ENCODE peak calls at places on chromosomes 5 and 9, in seven cellular contexts. One of them, this sample, is unnamed.

GRCh38 chr9:127927457-127928231 is 2.9 kb downstream of the PIP5KL1 start:
- DNase-seq in CD4-positive, CD25-positive, alpha-beta regulatory T cell: peak; percentile 79
- DNase-seq in bronchial epithelial cell: peak; percentile 64
- DNase-seq in CD4-positive, alpha-beta memory T cell: peak; percentile 60
- DNase-seq in aorta: no peak
- DNase-seq in lung: peak; percentile 74
- DNase-seq in left ventricle myocardium inferior: no peak
- DNase-seq in this sample: peak; percentile 68

GRCh38 chr5:7884491-7885273 is 15.7 kb downstream of the MTRR start:
- DNase-seq in CD4-positive, CD25-positive, alpha-beta regulatory T cell: no peak
- DNase-seq in lung: no peak
- DNase-seq in CD4-positive, alpha-beta memory T cell: no peak
- DNase-seq in bronchial epithelial cell: no peak
- DNase-seq in left ventricle myocardium inferior: no peak
- DNase-seq in aorta: no peak
- DNase-seq in this sample: no peak

GRCh38 chr5:35186749-35187148 is 43.5 kb downstream of the PRLR start:
- DNase-seq in aorta: no peak
- DNase-seq in lung: no peak
- DNase-seq in CD4-positive, CD25-positive, alpha-beta regulatory T cell: no peak
- DNase-seq in CD4-positive, alpha-beta memory T cell: no peak
- DNase-seq in bronchial epithelial cell: no peak
- DNase-seq in left ventricle myocardium inferior: no peak
- DNase-seq in this sample: no peak

GRCh38 chr5:143057580-143057999 is 287.4 kb downstream of the ARHGAP26 start:
- DNase-seq in CD4-positive, alpha-beta memory T cell: no peak
- DNase-seq in left ventricle myocardium inferior: no peak
- DNase-seq in aorta: no peak
- DNase-seq in CD4-positive, CD25-positive, alpha-beta regulatory T cell: no peak
- DNase-seq in lung: no peak
- DNase-seq in bronchial epithelial cell: no peak
- DNase-seq in this sample: no peak

GRCh38 chr9:5799314-5799713 is 33.6 kb downstream of the ERMP1 start:
- DNase-seq in CD4-positive, CD25-positive, alpha-beta regulatory T cell: no peak
- DNase-seq in left ventricle myocardium inferior: no peak
- DNase-seq in lung: no peak
- DNase-seq in aorta: no peak
- DNase-seq in bronchial epithelial cell: peak; percentile 53
- DNase-seq in CD4-positive, alpha-beta memory T cell: peak; percentile 3
- DNase-seq in this sample: peak; percentile 34

GRCh38 chr5:124751031-124751430 is 4.6 kb upstream of the ZNF608 start:
- DNase-seq in bronchial epithelial cell: no peak
- DNase-seq in CD4-positive, CD25-positive, alpha-beta regulatory T cell: no peak
- DNase-seq in lung: no peak
- DNase-seq in CD4-positive, alpha-beta memory T cell: no peak
- DNase-seq in aorta: no peak
- DNase-seq in left ventricle myocardium inferior: no peak
- DNase-seq in this sample: no peak

GRCh38 chr9:110104201-110104845 is 103.6 kb downstream of the C9orf152 start:
- DNase-seq in bronchial epithelial cell: no peak
- DNase-seq in aorta: no peak
- DNase-seq in left ventricle myocardium inferior: no peak
- DNase-seq in CD4-positive, CD25-positive, alpha-beta regulatory T cell: no peak
- DNase-seq in CD4-positive, alpha-beta memory T cell: no peak
- DNase-seq in lung: no peak
- DNase-seq in this sample: no peak

GRCh38 chr5:82833277-82833676 is 243.9 kb downstream of the TMEM167A start:
- DNase-seq in left ventricle myocardium inferior: no peak
- DNase-seq in bronchial epithelial cell: no peak
- DNase-seq in CD4-positive, alpha-beta memory T cell: no peak
- DNase-seq in aorta: no peak
- DNase-seq in lung: no peak
- DNase-seq in CD4-positive, CD25-positive, alpha-beta regulatory T cell: no peak
- DNase-seq in this sample: no peak

GRCh38 chr5:172559004-172559932 is 81.8 kb upstream of the NEURL1B start:
- DNase-seq in CD4-positive, alpha-beta memory T cell: no peak
- DNase-seq in bronchial epithelial cell: peak; percentile 86
- DNase-seq in left ventricle myocardium inferior: peak; percentile 71
- DNase-seq in aorta: peak; percentile 74
- DNase-seq in CD4-positive, CD25-positive, alpha-beta regulatory T cell: no peak
- DNase-seq in lung: no peak
- DNase-seq in this sample: no peak

GRCh38 chr9:36637491-36638270 is 65.0 kb downstream of the MELK start:
- DNase-seq in CD4-positive, CD25-positive, alpha-beta regulatory T cell: no peak
- DNase-seq in left ventricle myocardium inferior: no peak
- DNase-seq in lung: no peak
- DNase-seq in aorta: no peak
- DNase-seq in CD4-positive, alpha-beta memory T cell: no peak
- DNase-seq in bronchial epithelial cell: no peak
- DNase-seq in this sample: no peak

GRCh38 chr9:92947268-92948031 is at the start of gene FGD3:
- DNase-seq in aorta: peak; percentile 78
- DNase-seq in CD4-positive, CD25-positive, alpha-beta regulatory T cell: peak; percentile 38
- DNase-seq in left ventricle myocardium inferior: no peak
- DNase-seq in CD4-positive, alpha-beta memory T cell: peak; percentile 45
- DNase-seq in bronchial epithelial cell: no peak
- DNase-seq in lung: no peak
- DNase-seq in this sample: peak; percentile 50

GRCh38 chr5:174145821-174146220 is 100.3 kb downstream of the NSG2 start:
- DNase-seq in CD4-positive, alpha-beta memory T cell: no peak
- DNase-seq in CD4-positive, CD25-positive, alpha-beta regulatory T cell: no peak
- DNase-seq in left ventricle myocardium inferior: no peak
- DNase-seq in bronchial epithelial cell: no peak
- DNase-seq in lung: no peak
- DNase-seq in aorta: no peak
- DNase-seq in this sample: no peak

GRCh38 chr5:35938518-35939227 is at the start of gene CAPSL:
- DNase-seq in left ventricle myocardium inferior: no peak
- DNase-seq in bronchial epithelial cell: peak; percentile 39
- DNase-seq in lung: peak; percentile 74
- DNase-seq in CD4-positive, CD25-positive, alpha-beta regulatory T cell: no peak
- DNase-seq in CD4-positive, alpha-beta memory T cell: no peak
- DNase-seq in aorta: no peak
- DNase-seq in this sample: no peak

GRCh38 chr9:126456396-126456795 is 129.8 kb downstream of the MVB12B start:
- DNase-seq in bronchial epithelial cell: no peak
- DNase-seq in aorta: no peak
- DNase-seq in CD4-positive, CD25-positive, alpha-beta regulatory T cell: no peak
- DNase-seq in left ventricle myocardium inferior: no peak
- DNase-seq in CD4-positive, alpha-beta memory T cell: no peak
- DNase-seq in lung: no peak
- DNase-seq in this sample: no peak

GRCh38 chr5:126354857-126355731 is 68.1 kb upstream of the GRAMD2B start:
- DNase-seq in CD4-positive, alpha-beta memory T cell: no peak
- DNase-seq in bronchial epithelial cell: no peak
- DNase-seq in aorta: no peak
- DNase-seq in lung: no peak
- DNase-seq in left ventricle myocardium inferior: no peak
- DNase-seq in CD4-positive, CD25-positive, alpha-beta regulatory T cell: no peak
- DNase-seq in this sample: no peak

GRCh38 chr5:137137013-137137632 is 362.0 kb downstream of the SPOCK1 start:
- DNase-seq in CD4-positive, CD25-positive, alpha-beta regulatory T cell: no peak
- DNase-seq in bronchial epithelial cell: no peak
- DNase-seq in left ventricle myocardium inferior: no peak
- DNase-seq in lung: no peak
- DNase-seq in CD4-positive, alpha-beta memory T cell: no peak
- DNase-seq in aorta: no peak
- DNase-seq in this sample: no peak

GRCh38 chr9:117305454-117305853 is 109.4 kb downstream of the ASTN2 start:
- DNase-seq in aorta: no peak
- DNase-seq in left ventricle myocardium inferior: no peak
- DNase-seq in CD4-positive, CD25-positive, alpha-beta regulatory T cell: no peak
- DNase-seq in bronchial epithelial cell: no peak
- DNase-seq in CD4-positive, alpha-beta memory T cell: no peak
- DNase-seq in lung: no peak
- DNase-seq in this sample: no peak

GRCh38 chr9:129247285-129248153 is 69.5 kb upstream of the IER5L start:
- DNase-seq in CD4-positive, alpha-beta memory T cell: no peak
- DNase-seq in aorta: peak; percentile 60
- DNase-seq in lung: no peak
- DNase-seq in bronchial epithelial cell: no peak
- DNase-seq in CD4-positive, CD25-positive, alpha-beta regulatory T cell: no peak
- DNase-seq in left ventricle myocardium inferior: peak; percentile 8
- DNase-seq in this sample: no peak

GRCh38 chr9:133199648-133200321 is 9.3 kb downstream of the OBP2B start:
- DNase-seq in CD4-positive, alpha-beta memory T cell: peak; percentile 42
- DNase-seq in left ventricle myocardium inferior: peak; percentile 36
- DNase-seq in bronchial epithelial cell: no peak
- DNase-seq in lung: no peak
- DNase-seq in CD4-positive, CD25-positive, alpha-beta regulatory T cell: peak; percentile 10
- DNase-seq in aorta: peak; percentile 83
- DNase-seq in this sample: peak; percentile 37

GRCh38 chr5:88542786-88543185 is 274.1 kb upstream of the TMEM161B start:
- DNase-seq in aorta: no peak
- DNase-seq in CD4-positive, alpha-beta memory T cell: no peak
- DNase-seq in bronchial epithelial cell: no peak
- DNase-seq in CD4-positive, CD25-positive, alpha-beta regulatory T cell: no peak
- DNase-seq in lung: no peak
- DNase-seq in left ventricle myocardium inferior: no peak
- DNase-seq in this sample: no peak

GRCh38 chr9:97297889-97298288 is 9.6 kb upstream of the CCDC180 start:
- DNase-seq in CD4-positive, alpha-beta memory T cell: no peak
- DNase-seq in left ventricle myocardium inferior: no peak
- DNase-seq in CD4-positive, CD25-positive, alpha-beta regulatory T cell: no peak
- DNase-seq in aorta: no peak
- DNase-seq in lung: no peak
- DNase-seq in bronchial epithelial cell: no peak
- DNase-seq in this sample: no peak

GRCh38 chr5:159912033-159912800 is 4.1 kb upstream of the ADRA1B start:
- DNase-seq in bronchial epithelial cell: peak; percentile 51
- DNase-seq in CD4-positive, alpha-beta memory T cell: no peak
- DNase-seq in CD4-positive, CD25-positive, alpha-beta regulatory T cell: no peak
- DNase-seq in aorta: no peak
- DNase-seq in left ventricle myocardium inferior: no peak
- DNase-seq in lung: peak; percentile 18
- DNase-seq in this sample: no peak
- H3K27me3 ChIP-seq in bronchial epithelial cell: no peaks in the 10 kb centered on the region
- H3K27me3 ChIP-seq in CD4-positive, alpha-beta memory T cell: peaks cover 12% of the 10 kb centered on the region
- H3K27me3 ChIP-seq in CD4-positive, CD25-positive, alpha-beta regulatory T cell: peaks cover 12% of the 10 kb centered on the region
- H3K27me3 ChIP-seq in aorta: peaks cover 2% of the 10 kb centered on the region
- H3K27me3 ChIP-seq in left ventricle myocardium inferior: peaks cover 17% of the 10 kb centered on the region
- H3K27me3 ChIP-seq in lung: no peaks in the 10 kb centered on the region
- H3K27me3 ChIP-seq in this sample: peaks cover 8% of the 10 kb centered on the region

GRCh38 chr9:134272302-134273023 is 53.8 kb upstream of the RXRA start:
- DNase-seq in CD4-positive, CD25-positive, alpha-beta regulatory T cell: no peak
- DNase-seq in lung: no peak
- DNase-seq in left ventricle myocardium inferior: no peak
- DNase-seq in CD4-positive, alpha-beta memory T cell: no peak
- DNase-seq in aorta: no peak
- DNase-seq in bronchial epithelial cell: no peak
- DNase-seq in this sample: no peak

GRCh38 chr9:134276463-134277245 is 49.6 kb upstream of the RXRA start:
- DNase-seq in lung: no peak
- DNase-seq in aorta: no peak
- DNase-seq in left ventricle myocardium inferior: no peak
- DNase-seq in bronchial epithelial cell: no peak
- DNase-seq in CD4-positive, CD25-positive, alpha-beta regulatory T cell: no peak
- DNase-seq in CD4-positive, alpha-beta memory T cell: no peak
- DNase-seq in this sample: no peak

GRCh38 chr9:134271338-134272301 is 54.6 kb upstream of the RXRA start:
- DNase-seq in aorta: no peak
- DNase-seq in lung: no peak
- DNase-seq in bronchial epithelial cell: no peak
- DNase-seq in CD4-positive, alpha-beta memory T cell: no peak
- DNase-seq in left ventricle myocardium inferior: no peak
- DNase-seq in CD4-positive, CD25-positive, alpha-beta regulatory T cell: no peak
- DNase-seq in this sample: no peak

GRCh38 chr9:134275379-134275778 is 50.9 kb upstream of the RXRA start:
- DNase-seq in left ventricle myocardium inferior: no peak
- DNase-seq in aorta: no peak
- DNase-seq in CD4-positive, CD25-positive, alpha-beta regulatory T cell: no peak
- DNase-seq in bronchial epithelial cell: no peak
- DNase-seq in CD4-positive, alpha-beta memory T cell: no peak
- DNase-seq in lung: no peak
- DNase-seq in this sample: no peak

GRCh38 chr9:134273647-134274046 is 52.6 kb upstream of the RXRA start:
- DNase-seq in CD4-positive, CD25-positive, alpha-beta regulatory T cell: no peak
- DNase-seq in lung: no peak
- DNase-seq in aorta: no peak
- DNase-seq in bronchial epithelial cell: no peak
- DNase-seq in left ventricle myocardium inferior: no peak
- DNase-seq in CD4-positive, alpha-beta memory T cell: no peak
- DNase-seq in this sample: no peak
- H3K27me3 ChIP-seq in CD4-positive, CD25-positive, alpha-beta regulatory T cell: no peaks in the 10 kb centered on the region
- H3K27me3 ChIP-seq in lung: no peaks in the 10 kb centered on the region
- H3K27me3 ChIP-seq in aorta: no peaks in the 10 kb centered on the region
- H3K27me3 ChIP-seq in bronchial epithelial cell: peaks cover 3% of the 10 kb centered on the region
- H3K27me3 ChIP-seq in left ventricle myocardium inferior: peaks cover 27% of the 10 kb centered on the region
- H3K27me3 ChIP-seq in CD4-positive, alpha-beta memory T cell: no peaks in the 10 kb centered on the region
- H3K27me3 ChIP-seq in this sample: no peaks in the 10 kb centered on the region

DNA sequence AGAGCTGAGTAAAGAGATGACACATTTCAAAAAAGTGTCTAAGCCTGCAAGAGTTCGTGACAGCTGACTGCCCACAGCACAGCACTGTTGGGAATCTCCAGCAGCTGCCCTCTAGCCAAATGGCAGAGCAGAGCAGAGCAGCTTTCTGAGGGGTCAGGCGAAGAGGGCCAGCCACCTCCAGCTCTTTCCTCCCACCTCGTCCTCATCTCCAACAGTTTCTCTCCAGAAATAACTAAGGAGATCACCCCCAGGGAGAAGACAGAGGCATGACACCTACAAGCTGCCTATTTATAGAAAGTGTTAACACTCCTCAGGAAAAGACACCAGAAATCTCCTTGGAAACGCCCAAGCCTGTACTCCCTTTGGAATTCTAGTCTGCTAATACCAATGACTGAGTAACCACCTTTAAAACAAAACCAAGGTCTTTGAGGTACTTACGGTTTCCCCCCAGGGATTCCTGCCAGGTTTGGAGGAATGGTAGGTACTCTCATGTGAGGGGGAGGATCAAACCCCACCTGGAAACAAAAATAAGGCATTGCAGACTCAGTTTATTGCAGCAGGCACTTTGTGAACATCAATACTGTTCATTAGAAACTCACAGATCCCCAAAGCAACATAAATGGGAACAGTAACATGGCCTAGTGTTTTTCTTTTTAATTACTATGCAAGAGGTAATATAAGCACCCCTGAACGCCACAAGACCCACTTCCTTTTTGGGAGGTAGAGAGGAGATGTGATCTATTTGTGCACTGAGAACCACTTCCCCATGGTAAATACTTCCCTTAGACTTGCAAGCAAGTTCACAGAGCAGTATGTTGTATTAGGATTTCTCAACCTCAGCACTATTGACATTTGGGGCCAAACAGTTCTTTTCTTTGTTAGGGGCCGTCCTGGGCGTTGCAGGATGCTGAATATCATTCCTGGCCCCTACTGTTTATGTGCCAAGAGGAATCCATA is 79.3 kb downstream of the TLE1 start:
- DNase-seq in lung: no peak
- DNase-seq in left ventricle myocardium inferior: no peak
- DNase-seq in bronchial epithelial cell: no peak
- DNase-seq in CD4-positive, alpha-beta memory T cell: no peak
- DNase-seq in aorta: no peak
- DNase-seq in CD4-positive, CD25-positive, alpha-beta regulatory T cell: no peak
- DNase-seq in this sample: no peak
- H3K27me3 ChIP-seq in lung: no peaks in the 10 kb centered on the region
- H3K27me3 ChIP-seq in left ventricle myocardium inferior: no peaks in the 10 kb centered on the region
- H3K27me3 ChIP-seq in bronchial epithelial cell: no peaks in the 10 kb centered on the region
- H3K27me3 ChIP-seq in CD4-positive, alpha-beta memory T cell: no peaks in the 10 kb centered on the region
- H3K27me3 ChIP-seq in aorta: no peaks in the 10 kb centered on the region
- H3K27me3 ChIP-seq in CD4-positive, CD25-positive, alpha-beta regulatory T cell: no peaks in the 10 kb centered on the region
- H3K27me3 ChIP-seq in this sample: no peaks in the 10 kb centered on the region

GRCh38 chr5:321726-322251 is 275 bp downstream of the AHRR start:
- DNase-seq in lung: no peak
- DNase-seq in CD4-positive, CD25-positive, alpha-beta regulatory T cell: no peak
- DNase-seq in aorta: no peak
- DNase-seq in bronchial epithelial cell: no peak
- DNase-seq in left ventricle myocardium inferior: no peak
- DNase-seq in CD4-positive, alpha-beta memory T cell: no peak
- DNase-seq in this sample: no peak
- H3K27me3 ChIP-seq in lung: peaks cover 5% of the 10 kb centered on the region
- H3K27me3 ChIP-seq in CD4-positive, CD25-positive, alpha-beta regulatory T cell: no peaks in the 10 kb centered on the region
- H3K27me3 ChIP-seq in aorta: no peaks in the 10 kb centered on the region
- H3K27me3 ChIP-seq in bronchial epithelial cell: peaks cover 26% of the 10 kb centered on the region
- H3K27me3 ChIP-seq in left ventricle myocardium inferior: peaks cover 70% of the 10 kb centered on the region
- H3K27me3 ChIP-seq in CD4-positive, alpha-beta memory T cell: no peaks in the 10 kb centered on the region
- H3K27me3 ChIP-seq in this sample: no peaks in the 10 kb centered on the region